ENCODE peak calls at places on chromosomes 11 and 22, in nine cellular contexts. One of them, this sample, is unnamed.

GRCh38 chr11:113488931-113489351 is 13.7 kb upstream of the DRD2 start:
- DNase-seq in adipocyte: no peak
- DNase-seq in breast epithelium: no peak
- DNase-seq in ascending aorta: no peak
- DNase-seq in fibroblast of the aortic adventitia: no peak
- DNase-seq in SJSA1: peak; percentile 42
- DNase-seq in CD8-positive, alpha-beta T cell: no peak
- DNase-seq in skeletal muscle cell: no peak
- DNase-seq in gastrocnemius medialis: no peak
- DNase-seq in this sample: no peak

GRCh38 chr22:44676441-44677298 is 25.3 kb upstream of the PRR5 start:
- DNase-seq in SJSA1: no peak
- DNase-seq in ascending aorta: no peak
- DNase-seq in breast epithelium: no peak
- DNase-seq in fibroblast of the aortic adventitia: no peak
- DNase-seq in gastrocnemius medialis: no peak
- DNase-seq in adipocyte: peak; percentile 24
- DNase-seq in CD8-positive, alpha-beta T cell: no peak
- DNase-seq in skeletal muscle cell: no peak
- DNase-seq in this sample: no peak

GRCh38 chr11:130592056-130592455 is 143.6 kb downstream of the ADAMTS15 start:
- DNase-seq in CD8-positive, alpha-beta T cell: no peak
- DNase-seq in ascending aorta: no peak
- DNase-seq in breast epithelium: no peak
- DNase-seq in gastrocnemius medialis: no peak
- DNase-seq in skeletal muscle cell: no peak
- DNase-seq in fibroblast of the aortic adventitia: peak; percentile 67
- DNase-seq in adipocyte: peak; percentile 15
- DNase-seq in SJSA1: peak; percentile 11
- DNase-seq in this sample: no peak

GRCh38 chr11:63599211-63600122 is 14.8 kb downstream of the PLAAT3 start:
- DNase-seq in adipocyte: peak; percentile 43
- DNase-seq in breast epithelium: no peak
- DNase-seq in gastrocnemius medialis: no peak
- DNase-seq in fibroblast of the aortic adventitia: peak; percentile 67
- DNase-seq in ascending aorta: no peak
- DNase-seq in skeletal muscle cell: no peak
- DNase-seq in CD8-positive, alpha-beta T cell: no peak
- DNase-seq in SJSA1: peak; percentile 99
- DNase-seq in this sample: no peak

GRCh38 chr11:111441443-111441842 is 62.4 kb upstream of the POU2AF1 start:
- DNase-seq in adipocyte: peak; percentile 62
- DNase-seq in skeletal muscle cell: peak; percentile 57
- DNase-seq in ascending aorta: no peak
- DNase-seq in CD8-positive, alpha-beta T cell: no peak
- DNase-seq in fibroblast of the aortic adventitia: no peak
- DNase-seq in breast epithelium: no peak
- DNase-seq in gastrocnemius medialis: no peak
- DNase-seq in SJSA1: peak; percentile 82
- DNase-seq in this sample: no peak

GRCh38 chr22:26650722-26651421 is 6.5 kb upstream of the MIAT start:
- DNase-seq in ascending aorta: no peak
- DNase-seq in skeletal muscle cell: no peak
- DNase-seq in breast epithelium: no peak
- DNase-seq in SJSA1: no peak
- DNase-seq in gastrocnemius medialis: no peak
- DNase-seq in CD8-positive, alpha-beta T cell: no peak
- DNase-seq in fibroblast of the aortic adventitia: no peak
- DNase-seq in adipocyte: no peak
- DNase-seq in this sample: no peak

GRCh38 chr11:74081428-74081827 is 72.5 kb upstream of the UCP3 start:
- DNase-seq in fibroblast of the aortic adventitia: no peak
- DNase-seq in SJSA1: no peak
- DNase-seq in CD8-positive, alpha-beta T cell: no peak
- DNase-seq in gastrocnemius medialis: no peak
- DNase-seq in breast epithelium: no peak
- DNase-seq in skeletal muscle cell: no peak
- DNase-seq in adipocyte: no peak
- DNase-seq in ascending aorta: no peak
- DNase-seq in this sample: no peak

GRCh38 chr11:19735512-19735911 is 22.9 kb downstream of the NAV2 start:
- DNase-seq in adipocyte: peak; percentile 51
- DNase-seq in fibroblast of the aortic adventitia: peak; percentile 58
- DNase-seq in CD8-positive, alpha-beta T cell: no peak
- DNase-seq in ascending aorta: no peak
- DNase-seq in breast epithelium: no peak
- DNase-seq in SJSA1: no peak
- DNase-seq in gastrocnemius medialis: no peak
- DNase-seq in skeletal muscle cell: no peak
- DNase-seq in this sample: no peak

GRCh38 chr22:38080468-38080846 is 3.5 kb downstream of the SLC16A8 start:
- DNase-seq in breast epithelium: no peak
- DNase-seq in fibroblast of the aortic adventitia: no peak
- DNase-seq in ascending aorta: no peak
- DNase-seq in skeletal muscle cell: no peak
- DNase-seq in SJSA1: no peak
- DNase-seq in CD8-positive, alpha-beta T cell: no peak
- DNase-seq in adipocyte: no peak
- DNase-seq in gastrocnemius medialis: no peak
- DNase-seq in this sample: no peak

GRCh38 chr11:69388661-69389060 is 92.8 kb upstream of the LINC01488 start:
- DNase-seq in fibroblast of the aortic adventitia: no peak
- DNase-seq in CD8-positive, alpha-beta T cell: no peak
- DNase-seq in gastrocnemius medialis: no peak
- DNase-seq in adipocyte: no peak
- DNase-seq in ascending aorta: no peak
- DNase-seq in SJSA1: peak; percentile 81
- DNase-seq in skeletal muscle cell: no peak
- DNase-seq in breast epithelium: no peak
- DNase-seq in this sample: no peak

GRCh38 chr11:48002565-48002964 is 22.2 kb downstream of the PTPRJ start:
- DNase-seq in skeletal muscle cell: no peak
- DNase-seq in breast epithelium: no peak
- DNase-seq in ascending aorta: no peak
- DNase-seq in SJSA1: no peak
- DNase-seq in adipocyte: no peak
- DNase-seq in CD8-positive, alpha-beta T cell: no peak
- DNase-seq in fibroblast of the aortic adventitia: no peak
- DNase-seq in gastrocnemius medialis: no peak
- DNase-seq in this sample: no peak

GRCh38 chr11:122663764-122664163 is 8.2 kb downstream of the UBASH3B start:
- DNase-seq in adipocyte: peak; percentile 37
- DNase-seq in SJSA1: no peak
- DNase-seq in CD8-positive, alpha-beta T cell: no peak
- DNase-seq in ascending aorta: no peak
- DNase-seq in skeletal muscle cell: no peak
- DNase-seq in gastrocnemius medialis: no peak
- DNase-seq in fibroblast of the aortic adventitia: peak; percentile 42
- DNase-seq in breast epithelium: no peak
- DNase-seq in this sample: no peak

GRCh38 chr22:35882226-35883027 is 146.2 kb downstream of the RBFOX2 start:
- DNase-seq in gastrocnemius medialis: no peak
- DNase-seq in fibroblast of the aortic adventitia: peak; percentile 36
- DNase-seq in skeletal muscle cell: no peak
- DNase-seq in breast epithelium: no peak
- DNase-seq in SJSA1: no peak
- DNase-seq in adipocyte: peak; percentile 43
- DNase-seq in ascending aorta: no peak
- DNase-seq in CD8-positive, alpha-beta T cell: no peak
- DNase-seq in this sample: no peak

GRCh38 chr11:17547051-17547577 is at the start of gene OTOG:
- DNase-seq in breast epithelium: no peak
- DNase-seq in adipocyte: no peak
- DNase-seq in ascending aorta: no peak
- DNase-seq in gastrocnemius medialis: no peak
- DNase-seq in SJSA1: no peak
- DNase-seq in skeletal muscle cell: no peak
- DNase-seq in CD8-positive, alpha-beta T cell: no peak
- DNase-seq in fibroblast of the aortic adventitia: no peak
- DNase-seq in this sample: no peak

GRCh38 chr11:125222494-125222893 is 57.9 kb downstream of the PKNOX2 start:
- DNase-seq in fibroblast of the aortic adventitia: no peak
- DNase-seq in skeletal muscle cell: no peak
- DNase-seq in SJSA1: no peak
- DNase-seq in adipocyte: no peak
- DNase-seq in breast epithelium: no peak
- DNase-seq in ascending aorta: no peak
- DNase-seq in CD8-positive, alpha-beta T cell: no peak
- DNase-seq in gastrocnemius medialis: no peak
- DNase-seq in this sample: no peak

GRCh38 chr11:106959800-106960199 is 58.5 kb downstream of the GUCY1A2 start:
- DNase-seq in ascending aorta: no peak
- DNase-seq in breast epithelium: no peak
- DNase-seq in fibroblast of the aortic adventitia: peak; percentile 6
- DNase-seq in gastrocnemius medialis: no peak
- DNase-seq in SJSA1: no peak
- DNase-seq in skeletal muscle cell: no peak
- DNase-seq in adipocyte: peak; percentile 77
- DNase-seq in CD8-positive, alpha-beta T cell: no peak
- DNase-seq in this sample: no peak

GRCh38 chr22:29306830-29307657 is 594 bp downstream of the GAS2L1 start:
- DNase-seq in SJSA1: peak; percentile 81
- DNase-seq in skeletal muscle cell: no peak
- DNase-seq in ascending aorta: no peak
- DNase-seq in breast epithelium: peak; percentile 67
- DNase-seq in adipocyte: peak; percentile 95
- DNase-seq in gastrocnemius medialis: peak; percentile 66
- DNase-seq in CD8-positive, alpha-beta T cell: no peak
- DNase-seq in fibroblast of the aortic adventitia: peak; percentile 59
- DNase-seq in this sample: peak; percentile 74

GRCh38 chr22:29265929-29266328 is 1.9 kb downstream of the RHBDD3 start:
- DNase-seq in fibroblast of the aortic adventitia: peak; percentile 22
- DNase-seq in adipocyte: peak; percentile 45
- DNase-seq in gastrocnemius medialis: no peak
- DNase-seq in SJSA1: no peak
- DNase-seq in breast epithelium: no peak
- DNase-seq in skeletal muscle cell: no peak
- DNase-seq in CD8-positive, alpha-beta T cell: no peak
- DNase-seq in ascending aorta: no peak
- DNase-seq in this sample: no peak

GRCh38 chr11:92685049-92685448 is 284.4 kb upstream of the MTNR1B start:
- DNase-seq in adipocyte: no peak
- DNase-seq in skeletal muscle cell: no peak
- DNase-seq in CD8-positive, alpha-beta T cell: no peak
- DNase-seq in gastrocnemius medialis: no peak
- DNase-seq in SJSA1: no peak
- DNase-seq in breast epithelium: no peak
- DNase-seq in ascending aorta: no peak
- DNase-seq in fibroblast of the aortic adventitia: no peak
- DNase-seq in this sample: no peak
- H3K4me3 ChIP-seq in adipocyte: no peak overlapping the region
- H3K4me3 ChIP-seq in skeletal muscle cell: no peak overlapping the region
- H3K4me3 ChIP-seq in CD8-positive, alpha-beta T cell: no peak overlapping the region
- H3K4me3 ChIP-seq in gastrocnemius medialis: no peak overlapping the region
- H3K4me3 ChIP-seq in SJSA1: no peak overlapping the region
- H3K4me3 ChIP-seq in breast epithelium: no peak overlapping the region
- H3K4me3 ChIP-seq in ascending aorta: no peak overlapping the region
- H3K4me3 ChIP-seq in fibroblast of the aortic adventitia: no peak overlapping the region
- H3K4me3 ChIP-seq in this sample: no peak overlapping the region

GRCh38 chr22:46589141-46589748 is 30.9 kb upstream of the GRAMD4 start:
- DNase-seq in ascending aorta: no peak
- DNase-seq in gastrocnemius medialis: no peak
- DNase-seq in adipocyte: no peak
- DNase-seq in CD8-positive, alpha-beta T cell: no peak
- DNase-seq in breast epithelium: no peak
- DNase-seq in SJSA1: no peak
- DNase-seq in skeletal muscle cell: no peak
- DNase-seq in fibroblast of the aortic adventitia: no peak
- DNase-seq in this sample: no peak
- H3K4me3 ChIP-seq in ascending aorta: no peak overlapping the region
- H3K4me3 ChIP-seq in gastrocnemius medialis: no peak overlapping the region
- H3K4me3 ChIP-seq in adipocyte: no peak overlapping the region
- H3K4me3 ChIP-seq in CD8-positive, alpha-beta T cell: no peak overlapping the region
- H3K4me3 ChIP-seq in breast epithelium: no peak overlapping the region
- H3K4me3 ChIP-seq in SJSA1: no peak overlapping the region
- H3K4me3 ChIP-seq in skeletal muscle cell: no peak overlapping the region
- H3K4me3 ChIP-seq in fibroblast of the aortic adventitia: no peak overlapping the region
- H3K4me3 ChIP-seq in this sample: no peak overlapping the region

GRCh38 chr11:35079581-35079980 is 59.4 kb upstream of the CD44 start:
- DNase-seq in adipocyte: no peak
- DNase-seq in CD8-positive, alpha-beta T cell: no peak
- DNase-seq in skeletal muscle cell: no peak
- DNase-seq in fibroblast of the aortic adventitia: no peak
- DNase-seq in SJSA1: no peak
- DNase-seq in ascending aorta: no peak
- DNase-seq in gastrocnemius medialis: no peak
- DNase-seq in breast epithelium: no peak
- DNase-seq in this sample: no peak

GRCh38 chr11:35083181-35084061 is 55.5 kb upstream of the CD44 start:
- DNase-seq in skeletal muscle cell: peak; percentile 98
- DNase-seq in adipocyte: peak; percentile 95
- DNase-seq in SJSA1: peak; percentile 87
- DNase-seq in CD8-positive, alpha-beta T cell: peak; percentile 72
- DNase-seq in breast epithelium: peak; percentile 72
- DNase-seq in fibroblast of the aortic adventitia: peak; percentile 99
- DNase-seq in gastrocnemius medialis: no peak
- DNase-seq in ascending aorta: peak; percentile 50
- DNase-seq in this sample: peak; percentile 66

GRCh38 chr11:35085766-35086165 is 53.2 kb upstream of the CD44 start:
- DNase-seq in SJSA1: no peak
- DNase-seq in ascending aorta: no peak
- DNase-seq in CD8-positive, alpha-beta T cell: no peak
- DNase-seq in breast epithelium: no peak
- DNase-seq in gastrocnemius medialis: no peak
- DNase-seq in adipocyte: no peak
- DNase-seq in skeletal muscle cell: no peak
- DNase-seq in fibroblast of the aortic adventitia: peak; percentile 63
- DNase-seq in this sample: no peak

GRCh38 chr11:35084817-35085424 is 54.0 kb upstream of the CD44 start:
- DNase-seq in skeletal muscle cell: no peak
- DNase-seq in ascending aorta: no peak
- DNase-seq in breast epithelium: no peak
- DNase-seq in SJSA1: no peak
- DNase-seq in fibroblast of the aortic adventitia: no peak
- DNase-seq in adipocyte: no peak
- DNase-seq in gastrocnemius medialis: no peak
- DNase-seq in CD8-positive, alpha-beta T cell: no peak
- DNase-seq in this sample: no peak

GRCh38 chr11:35082322-35083180 is 56.4 kb upstream of the CD44 start:
- DNase-seq in SJSA1: peak; percentile 90
- DNase-seq in gastrocnemius medialis: peak; percentile 27
- DNase-seq in CD8-positive, alpha-beta T cell: peak; percentile 83
- DNase-seq in skeletal muscle cell: no peak
- DNase-seq in ascending aorta: peak; percentile 37
- DNase-seq in fibroblast of the aortic adventitia: peak; percentile 81
- DNase-seq in breast epithelium: peak; percentile 41
- DNase-seq in adipocyte: peak; percentile 84
- DNase-seq in this sample: peak; percentile 42
- H3K4me3 ChIP-seq in SJSA1: no peak overlapping the region
- H3K4me3 ChIP-seq in gastrocnemius medialis: no peak overlapping the region
- H3K4me3 ChIP-seq in CD8-positive, alpha-beta T cell: peak overlapping the region; percentile 40
- H3K4me3 ChIP-seq in skeletal muscle cell: no peak overlapping the region
- H3K4me3 ChIP-seq in ascending aorta: no peak overlapping the region
- H3K4me3 ChIP-seq in fibroblast of the aortic adventitia: peak overlapping the region; percentile 32
- H3K4me3 ChIP-seq in breast epithelium: peak overlapping the region; percentile 7
- H3K4me3 ChIP-seq in adipocyte: peak overlapping the region; percentile 35
- H3K4me3 ChIP-seq in this sample: no peak overlapping the region

GRCh38 chr11:14972581-14973490 is 685 bp upstream of the CALCA start:
- DNase-seq in ascending aorta: no peak
- DNase-seq in gastrocnemius medialis: no peak
- DNase-seq in CD8-positive, alpha-beta T cell: no peak
- DNase-seq in breast epithelium: no peak
- DNase-seq in fibroblast of the aortic adventitia: no peak
- DNase-seq in adipocyte: no peak
- DNase-seq in SJSA1: no peak
- DNase-seq in skeletal muscle cell: no peak
- DNase-seq in this sample: no peak
- H3K4me3 ChIP-seq in ascending aorta: peak overlapping the region; percentile 51
- H3K4me3 ChIP-seq in gastrocnemius medialis: peak overlapping the region; percentile 57
- H3K4me3 ChIP-seq in CD8-positive, alpha-beta T cell: peak overlapping the region; percentile 59
- H3K4me3 ChIP-seq in breast epithelium: peak overlapping the region; percentile 47
- H3K4me3 ChIP-seq in fibroblast of the aortic adventitia: no peak overlapping the region
- H3K4me3 ChIP-seq in adipocyte: no peak overlapping the region
- H3K4me3 ChIP-seq in SJSA1: no peak overlapping the region
- H3K4me3 ChIP-seq in skeletal muscle cell: no peak overlapping the region
- H3K4me3 ChIP-seq in this sample: no peak overlapping the region